ENCODE peak calls at places on chromosomes 12 and 14, in seven cellular contexts. One of them, this sample, is unnamed.

GRCh38 chr12:20212658-20213387 is 155.5 kb upstream of the PDE3A start:
- DNase-seq in GM12878: no peak
- DNase-seq in HepG2: no peak
- DNase-seq in H1: peak; percentile 54
- DNase-seq in IMR-90: peak; percentile 98
- DNase-seq in HCT116: peak; percentile 82
- DNase-seq in K562: no peak
- DNase-seq in this sample: peak; percentile 99

GRCh38 chr14:89418452-89418851 is 1.4 kb upstream of the FOXN3 start:
- DNase-seq in GM12878: no peak
- DNase-seq in HepG2: no peak
- DNase-seq in H1: no peak
- DNase-seq in IMR-90: no peak
- DNase-seq in HCT116: no peak
- DNase-seq in K562: no peak
- DNase-seq in this sample: no peak

GRCh38 chr14:50527970-50528369 is 4.4 kb downstream of the MAP4K5 start:
- DNase-seq in GM12878: no peak
- DNase-seq in HepG2: no peak
- DNase-seq in H1: no peak
- DNase-seq in IMR-90: peak; percentile 65
- DNase-seq in HCT116: no peak
- DNase-seq in K562: no peak
- DNase-seq in this sample: peak; percentile 26

GRCh38 chr12:68080577-68080976 is 79.0 kb downstream of the IFNG start:
- DNase-seq in GM12878: no peak
- DNase-seq in HepG2: no peak
- DNase-seq in H1: no peak
- DNase-seq in IMR-90: no peak
- DNase-seq in HCT116: no peak
- DNase-seq in K562: no peak
- DNase-seq in this sample: no peak

GRCh38 chr12:30415777-30416176 is 279.9 kb downstream of the IPO8 start:
- DNase-seq in GM12878: no peak
- DNase-seq in HepG2: no peak
- DNase-seq in H1: no peak
- DNase-seq in IMR-90: no peak
- DNase-seq in HCT116: no peak
- DNase-seq in K562: no peak
- DNase-seq in this sample: no peak

GRCh38 chr12:920676-921075 is 28.8 kb downstream of the RAD52 start:
- DNase-seq in GM12878: no peak
- DNase-seq in HepG2: no peak
- DNase-seq in H1: no peak
- DNase-seq in IMR-90: no peak
- DNase-seq in HCT116: no peak
- DNase-seq in K562: no peak
- DNase-seq in this sample: no peak

GRCh38 chr14:25121342-25122129 is 71.6 kb upstream of the STXBP6 start:
- DNase-seq in GM12878: no peak
- DNase-seq in HepG2: peak; percentile 34
- DNase-seq in H1: no peak
- DNase-seq in IMR-90: peak; percentile 92
- DNase-seq in HCT116: no peak
- DNase-seq in K562: peak; percentile 5
- DNase-seq in this sample: no peak

GRCh38 chr12:128693771-128694170 is 130.0 kb downstream of the SLC15A4 start:
- DNase-seq in GM12878: no peak
- DNase-seq in HepG2: no peak
- DNase-seq in H1: no peak
- DNase-seq in IMR-90: no peak
- DNase-seq in HCT116: no peak
- DNase-seq in K562: no peak
- DNase-seq in this sample: no peak

GRCh38 chr12:12423367-12423766 is 66.5 kb downstream of the BORCS5 start:
- DNase-seq in GM12878: no peak
- DNase-seq in HepG2: no peak
- DNase-seq in H1: no peak
- DNase-seq in IMR-90: no peak
- DNase-seq in HCT116: no peak
- DNase-seq in K562: no peak
- DNase-seq in this sample: no peak

GRCh38 chr14:72863216-72864006 is 30.5 kb downstream of the DPF3 start:
- DNase-seq in GM12878: peak; percentile 68
- DNase-seq in HepG2: no peak
- DNase-seq in H1: no peak
- DNase-seq in IMR-90: no peak
- DNase-seq in HCT116: no peak
- DNase-seq in K562: no peak
- DNase-seq in this sample: no peak

GRCh38 chr12:65603428-65604351 is 220.6 kb upstream of the HMGA2 start:
- DNase-seq in GM12878: no peak
- DNase-seq in HepG2: no peak
- DNase-seq in H1: no peak
- DNase-seq in IMR-90: peak; percentile 94
- DNase-seq in HCT116: peak; percentile 75
- DNase-seq in K562: peak; percentile 9
- DNase-seq in this sample: peak; percentile 82

GRCh38 chr12:92065018-92065499 is 80.6 kb downstream of the BTG1 start:
- DNase-seq in GM12878: peak; percentile 78
- DNase-seq in HepG2: peak; percentile 53
- DNase-seq in H1: no peak
- DNase-seq in IMR-90: peak; percentile 61
- DNase-seq in HCT116: no peak
- DNase-seq in K562: no peak
- DNase-seq in this sample: no peak

GRCh38 chr12:113320401-113320800 is 14.5 kb downstream of the SLC8B1 start:
- DNase-seq in GM12878: no peak
- DNase-seq in HepG2: no peak
- DNase-seq in H1: no peak
- DNase-seq in IMR-90: no peak
- DNase-seq in HCT116: no peak
- DNase-seq in K562: no peak
- DNase-seq in this sample: no peak

GRCh38 chr12:96399919-96400630 is at the start of gene CDK17:
- DNase-seq in GM12878: no peak
- DNase-seq in HepG2: peak; percentile 71
- DNase-seq in H1: no peak
- DNase-seq in IMR-90: peak; percentile 83
- DNase-seq in HCT116: peak; percentile 50
- DNase-seq in K562: peak; percentile 93
- DNase-seq in this sample: peak; percentile 83

GRCh38 chr12:75900781-75901254 is 130.8 kb downstream of the PHLDA1 start:
- DNase-seq in GM12878: no peak
- DNase-seq in HepG2: peak; percentile 94
- DNase-seq in H1: no peak
- DNase-seq in IMR-90: no peak
- DNase-seq in HCT116: no peak
- DNase-seq in K562: no peak
- DNase-seq in this sample: no peak

GRCh38 chr14:99529899-99530298 is 48.7 kb downstream of the CCNK start:
- DNase-seq in GM12878: no peak
- DNase-seq in HepG2: no peak
- DNase-seq in H1: no peak
- DNase-seq in IMR-90: peak; percentile 45
- DNase-seq in HCT116: no peak
- DNase-seq in K562: no peak
- DNase-seq in this sample: peak; percentile 74

GRCh38 chr14:59619071-59619470 is 42.5 kb upstream of the CCDC175 start:
- DNase-seq in GM12878: no peak
- DNase-seq in HepG2: no peak
- DNase-seq in H1: no peak
- DNase-seq in IMR-90: no peak
- DNase-seq in HCT116: no peak
- DNase-seq in K562: no peak
- DNase-seq in this sample: no peak

GRCh38 chr14:95526483-95527391 is 8.1 kb upstream of the GLRX5 start:
- DNase-seq in GM12878: no peak
- DNase-seq in HepG2: peak; percentile 46
- DNase-seq in H1: no peak
- DNase-seq in IMR-90: peak; percentile 45
- DNase-seq in HCT116: no peak
- DNase-seq in K562: no peak
- DNase-seq in this sample: peak; percentile 77

GRCh38 chr12:31710021-31710818 is 18.6 kb downstream of the AMN1 start:
- DNase-seq in GM12878: no peak
- DNase-seq in HepG2: no peak
- DNase-seq in H1: no peak
- DNase-seq in IMR-90: no peak
- DNase-seq in HCT116: no peak
- DNase-seq in K562: no peak
- DNase-seq in this sample: no peak

GRCh38 chr14:71380271-71380670 is 473.0 kb downstream of the PCNX1 start:
- DNase-seq in GM12878: no peak
- DNase-seq in HepG2: no peak
- DNase-seq in H1: no peak
- DNase-seq in IMR-90: peak; percentile 47
- DNase-seq in HCT116: no peak
- DNase-seq in K562: no peak
- DNase-seq in this sample: no peak

GRCh38 chr14:75442642-75443041 is 14.8 kb downstream of the JDP2 start:
- DNase-seq in GM12878: no peak
- DNase-seq in HepG2: no peak
- DNase-seq in H1: no peak
- DNase-seq in IMR-90: peak; percentile 57
- DNase-seq in HCT116: no peak
- DNase-seq in K562: peak; percentile 67
- DNase-seq in this sample: no peak

GRCh38 chr12:43740511-43741100 is 18.0 kb downstream of the PUS7L start:
- DNase-seq in GM12878: no peak
- DNase-seq in HepG2: no peak
- DNase-seq in H1: no peak
- DNase-seq in IMR-90: peak; percentile 14
- DNase-seq in HCT116: no peak
- DNase-seq in K562: no peak
- DNase-seq in this sample: no peak

GRCh38 chr14:91140672-91141071 is 26.8 kb downstream of the DGLUCY start:
- DNase-seq in GM12878: no peak
- DNase-seq in HepG2: peak; percentile 55
- DNase-seq in H1: no peak
- DNase-seq in IMR-90: no peak
- DNase-seq in HCT116: peak; percentile 41
- DNase-seq in K562: peak; percentile 25
- DNase-seq in this sample: peak; percentile 71

GRCh38 chr12:12612403-12612802 is 727 bp downstream of the CREBL2 start:
- DNase-seq in GM12878: no peak
- DNase-seq in HepG2: peak; percentile 82
- DNase-seq in H1: no peak
- DNase-seq in IMR-90: peak; percentile 80
- DNase-seq in HCT116: no peak
- DNase-seq in K562: no peak
- DNase-seq in this sample: peak; percentile 65

GRCh38 chr14:100320157-100320856 is 2.8 kb upstream of the SLC25A47 start:
- DNase-seq in GM12878: no peak
- DNase-seq in HepG2: no peak
- DNase-seq in H1: no peak
- DNase-seq in IMR-90: no peak
- DNase-seq in HCT116: no peak
- DNase-seq in K562: no peak
- DNase-seq in this sample: no peak

GRCh38 chr14:30874999-30875787 is 834 bp downstream of the COCH start:
- DNase-seq in GM12878: no peak
- DNase-seq in HepG2: no peak
- DNase-seq in H1: peak; percentile 77
- DNase-seq in IMR-90: no peak
- DNase-seq in HCT116: no peak
- DNase-seq in K562: peak; percentile 29
- DNase-seq in this sample: peak; percentile 19

DNA sequence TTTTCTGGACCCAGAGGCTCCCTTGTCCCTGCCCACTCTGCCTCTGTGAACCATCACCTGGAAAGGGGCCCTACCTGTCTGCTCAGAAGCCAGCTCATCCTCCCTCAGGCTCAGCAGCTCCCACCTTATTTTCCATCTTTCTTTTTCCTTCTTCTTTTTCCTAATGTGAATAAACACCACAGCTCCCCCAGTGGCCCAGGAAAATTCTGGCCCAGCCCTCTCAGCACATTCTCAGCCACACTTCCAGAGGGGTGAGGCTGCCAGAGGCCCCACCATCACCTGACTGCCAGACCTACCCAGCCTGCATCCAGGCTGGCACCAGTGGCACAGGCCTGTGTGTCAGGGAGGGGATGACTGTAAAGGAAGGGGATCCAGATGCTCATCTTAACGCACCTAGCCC is 23.0 kb downstream of the ZFHX2 start:
- DNase-seq in GM12878: no peak
- DNase-seq in HepG2: no peak
- DNase-seq in H1: no peak
- DNase-seq in IMR-90: no peak
- DNase-seq in HCT116: no peak
- DNase-seq in K562: no peak
- DNase-seq in this sample: no peak
- H2AFZ ChIP-seq in GM12878: no peak overlapping the region
- H2AFZ ChIP-seq in HepG2: no peak overlapping the region
- H2AFZ ChIP-seq in H1: no peak overlapping the region
- H2AFZ ChIP-seq in IMR-90: no peak overlapping the region
- H2AFZ ChIP-seq in HCT116: no peak overlapping the region
- H2AFZ ChIP-seq in K562: no peak overlapping the region
- H2AFZ ChIP-seq in this sample: no peak overlapping the region

GRCh38 chr12:32970465-32971110 is 74.0 kb upstream of the PKP2 start:
- DNase-seq in GM12878: no peak
- DNase-seq in HepG2: no peak
- DNase-seq in H1: no peak
- DNase-seq in IMR-90: no peak
- DNase-seq in HCT116: no peak
- DNase-seq in K562: no peak
- DNase-seq in this sample: no peak

GRCh38 chr12:32964981-32965585 is 68.5 kb upstream of the PKP2 start:
- DNase-seq in GM12878: no peak
- DNase-seq in HepG2: no peak
- DNase-seq in H1: no peak
- DNase-seq in IMR-90: no peak
- DNase-seq in HCT116: no peak
- DNase-seq in K562: no peak
- DNase-seq in this sample: no peak
- H3K4me2 ChIP-seq in GM12878: no peak overlapping the region
- H3K4me2 ChIP-seq in HepG2: no peak overlapping the region
- H3K4me2 ChIP-seq in H1: no peak overlapping the region
- H3K4me2 ChIP-seq in IMR-90: no peak overlapping the region
- H3K4me2 ChIP-seq in HCT116: no peak overlapping the region
- H3K4me2 ChIP-seq in K562: no peak overlapping the region
- H3K4me2 ChIP-seq in this sample: no peak overlapping the region

GRCh38 chr12:120925740-120926563 is 21.8 kb upstream of the SPPL3 start:
- DNase-seq in GM12878: no peak
- DNase-seq in HepG2: no peak
- DNase-seq in H1: peak; percentile 55
- DNase-seq in IMR-90: no peak
- DNase-seq in HCT116: peak; percentile 89
- DNase-seq in K562: no peak
- DNase-seq in this sample: no peak
- TF ChIP-seq POLR2A in GM12878: no peak
- TF ChIP-seq POLR2A in HepG2: no peak
- TF ChIP-seq POLR2A in H1: no peak
- TF ChIP-seq POLR2A in IMR-90: no peak
- TF ChIP-seq POLR2A in HCT116: peak; percentile 21
- TF ChIP-seq POLR2A in K562: no peak
- TF ChIP-seq POLR2A in this sample: no peak

DNA sequence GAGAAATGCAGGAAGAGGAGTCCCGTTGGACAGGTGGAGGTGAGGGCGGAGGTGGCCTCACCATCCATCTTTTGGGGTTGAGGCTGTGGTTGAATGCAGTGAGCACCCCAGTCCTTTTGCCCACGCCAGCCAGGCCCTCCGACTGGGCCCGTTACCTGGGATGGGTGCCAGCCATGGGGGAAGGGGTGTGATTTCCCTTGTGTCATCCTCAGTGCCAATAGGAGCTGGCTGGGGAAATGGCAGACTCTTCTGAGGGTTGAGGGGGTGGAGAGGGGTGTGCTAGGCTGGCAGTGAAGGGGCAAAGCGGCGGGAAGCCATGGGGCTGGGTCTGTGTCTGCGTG is 9.6 kb downstream of the KCNH3 start:
- DNase-seq in GM12878: no peak
- DNase-seq in HepG2: no peak
- DNase-seq in H1: no peak
- DNase-seq in IMR-90: no peak
- DNase-seq in HCT116: no peak
- DNase-seq in K562: no peak
- DNase-seq in this sample: no peak
- H2AFZ ChIP-seq in GM12878: no peak overlapping the region
- H2AFZ ChIP-seq in HepG2: no peak overlapping the region
- H2AFZ ChIP-seq in H1: peak overlapping the region; percentile 61
- H2AFZ ChIP-seq in IMR-90: peak overlapping the region; percentile 89
- H2AFZ ChIP-seq in HCT116: no peak overlapping the region
- H2AFZ ChIP-seq in K562: no peak overlapping the region
- H2AFZ ChIP-seq in this sample: peak overlapping the region; percentile 94

This sample was measured in endothelial cell of umbilical vein.